ENCODE peak calls at places on chromosome 5, in four cellular contexts. I, A, H and D are unnamed samples.

GRCh38 chr5:156956321-156956720 is 6.7 kb downstream of the TIMD4 start:
- DNase-seq in I (no peak), H (no peak), A (no peak), D (no peak)

GRCh38 chr5:102747386-102748166 is 7.5 kb upstream of the PAM start:
- DNase-seq in I (no peak), H (no peak), A (no peak), D (no peak)

GRCh38 chr5:118326496-118327045 is 661.8 kb downstream of the DTWD2 start:
- DNase-seq in I (no peak), A (no peak), H (no peak), D (no peak)

GRCh38 chr5:81233080-81233634 is at the start of gene CKMT2:
- DNase-seq in I (no peak), A (peak), H (peak), D (no peak)

GRCh38 chr5:104998169-104998568 is 1435.6 kb upstream of the NUDT12 start:
- DNase-seq in H (no peak), I (no peak), A (no peak), D (no peak)

GRCh38 chr5:138711816-138712215 is 41.4 kb upstream of the CTNNA1 start:
- DNase-seq in H (no peak), I (no peak), A (no peak), D (no peak)

GRCh38 chr5:126023894-126024575 is 399.2 kb upstream of the GRAMD2B start:
- DNase-seq in I (no peak), H (no peak), A (no peak), D (no peak)

GRCh38 chr5:119287547-119288073 is 68.2 kb upstream of the TNFAIP8 start:
- DNase-seq in A (no peak), H (no peak), I (no peak), D (no peak)

GRCh38 chr5:142013734-142014495 is 1.1 kb upstream of the GNPDA1 start:
- DNase-seq in H (no peak), I (no peak), A (no peak), D (no peak)

GRCh38 chr5:1174122-1174936 is 27.1 kb upstream of the SLC6A19 start:
- DNase-seq in A (peak), I (peak), H (no peak), D (peak)

GRCh38 chr5:95709967-95710650 is 21.0 kb upstream of the RHOBTB3 start:
- DNase-seq in H (no peak), I (no peak), A (peak), D (no peak)

GRCh38 chr5:158140120-158140778 is 281.3 kb upstream of the CLINT1 start:
- DNase-seq in A (no peak), I (no peak), H (no peak), D (no peak)

GRCh38 chr5:56164371-56164770 is 68.8 kb downstream of the ANKRD55 start:
- DNase-seq in H (no peak), I (no peak), A (no peak), D (peak)

GRCh38 chr5:52692039-52692438 is 95.7 kb upstream of the ITGA1 start:
- DNase-seq in H (no peak), I (no peak), A (no peak), D (no peak)

GRCh38 chr5:50990296-50990924 is 324.0 kb downstream of the PARP8 start:
- DNase-seq in I (no peak), H (no peak), A (no peak), D (no peak)

GRCh38 chr5:110027527-110028322 is 338.0 kb downstream of the MAN2A1 start:
- DNase-seq in H (no peak), I (no peak), A (no peak), D (no peak)

GRCh38 chr5:139670369-139671095 is 22.4 kb downstream of the CXXC5 start:
- DNase-seq in A (no peak), I (no peak), H (no peak), D (peak)

GRCh38 chr5:154646841-154647759 is 108.1 kb upstream of the LARP1 start:
- DNase-seq in H (peak), A (peak), I (peak), D (no peak)

GRCh38 chr5:134527156-134527960 is 1.9 kb downstream of the JADE2 start:
- DNase-seq in I (peak), H (peak), A (peak), D (peak)

GRCh38 chr5:134526483-134527155 is 1.1 kb downstream of the JADE2 start:
- DNase-seq in A (peak), I (peak), H (no peak), D (peak)

GRCh38 chr5:134530375-134531077 is 5.1 kb downstream of the JADE2 start:
- DNase-seq in I (no peak), H (no peak), A (no peak), D (no peak)

GRCh38 chr5:134527961-134528424 is 2.5 kb downstream of the JADE2 start:
- DNase-seq in I (no peak), H (no peak), A (no peak), D (no peak)

DNA sequence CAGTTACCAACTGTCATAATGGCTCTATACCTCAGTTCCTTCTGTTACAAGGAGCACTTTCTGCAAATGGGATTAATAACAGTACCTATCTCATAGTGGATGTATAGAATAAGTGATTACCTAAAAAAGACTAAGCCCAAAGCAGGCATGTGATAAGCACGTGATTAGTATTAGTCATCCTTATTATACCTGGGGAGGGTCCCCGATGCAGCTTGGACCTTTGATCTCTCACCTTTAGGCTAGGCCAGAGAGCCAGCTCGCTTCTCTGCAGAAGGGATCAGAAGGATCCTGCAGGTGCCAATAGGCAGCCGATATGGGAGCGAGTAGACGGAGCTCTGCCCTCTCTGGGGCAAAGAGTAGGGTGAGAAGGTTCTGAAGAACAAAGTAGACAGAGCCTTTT is 4.0 kb downstream of the JADE2 start:
- DNase-seq in A (no peak), H (no peak), I (no peak), D (no peak)
- TF ChIP-seq TEAD4 in A (no peak), H (no peak), I (no peak), D (no peak)

GRCh38 chr5:116672203-116672602 is 97.6 kb upstream of the SEMA6A start:
- DNase-seq in A (no peak), I (no peak), H (no peak), D (no peak)

GRCh38 chr5:116671211-116671736 is 96.7 kb upstream of the SEMA6A start:
- DNase-seq in I (no peak), A (no peak), H (no peak), D (no peak)

GRCh38 chr5:116668361-116668760 is 93.7 kb upstream of the SEMA6A start:
- DNase-seq in A (no peak), H (no peak), I (no peak), D (no peak)

GRCh38 chr5:116666901-116667300 is 92.3 kb upstream of the SEMA6A start:
- DNase-seq in A (no peak), I (no peak), H (no peak), D (no peak)

GRCh38 chr5:116669261-116670049 is 94.8 kb upstream of the SEMA6A start:
- DNase-seq in H (no peak), I (no peak), A (no peak), D (no peak)
- TF ChIP-seq TEAD4 in H (no peak), I (no peak), A (no peak), D (no peak)

GRCh38 chr5:100444961-100445360 is 90.2 kb upstream of the FAM174A start:
- DNase-seq in I (no peak), A (no peak), H (no peak), D (no peak)
- TF ChIP-seq TEAD4 in I (no peak), A (no peak), H (no peak), D (no peak)

GRCh38 chr5:180296778-180297177 is 4.9 kb upstream of the MAPK9 start:
- DNase-seq in H (no peak), I (no peak), A (no peak), D (no peak)
- TF ChIP-seq TEAD4 in H (no peak), I (no peak), A (no peak), D (no peak)

GRCh38 chr5:65032250-65032649 is 263.5 kb downstream of the CWC27 start:
- DNase-seq in A (no peak), I (no peak), H (no peak), D (no peak)

GRCh38 chr5:65035212-65036206 is 266.8 kb downstream of the CWC27 start:
- DNase-seq in A (peak), I (peak), H (peak), D (peak)

GRCh38 chr5:65037845-65038815 is 269.4 kb downstream of the CWC27 start:
- DNase-seq in H (peak), I (peak), A (peak), D (no peak)

GRCh38 chr5:65034029-65034781 is 265.5 kb downstream of the CWC27 start:
- DNase-seq in I (no peak), H (no peak), A (no peak), D (no peak)

DNA sequence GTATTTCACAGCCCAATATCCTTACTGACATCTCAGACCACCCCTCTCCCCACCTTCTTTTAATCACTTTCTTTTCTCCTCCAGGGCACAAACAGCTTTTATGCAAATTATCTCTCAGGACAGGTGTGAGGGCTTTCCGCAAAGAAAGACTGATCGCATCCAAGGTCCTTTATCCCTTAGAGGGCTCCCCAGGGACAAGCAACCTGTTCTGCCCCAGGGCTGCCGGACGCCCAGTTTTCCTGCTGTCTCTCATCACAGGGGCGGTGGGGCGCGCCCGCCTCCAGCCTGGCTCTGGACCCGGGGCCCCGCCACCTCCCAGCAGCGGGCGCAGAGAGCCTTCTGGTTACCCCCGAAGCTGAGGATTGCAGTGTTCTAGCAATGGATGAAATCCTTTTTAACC is 266.1 kb downstream of the CWC27 start:
- DNase-seq in I (no peak), A (peak), H (no peak), D (no peak)
- TF ChIP-seq TEAD4 in I (no peak), A (no peak), H (no peak), D (no peak)

GRCh38 chr5:131460867-131461572 is 174.0 kb downstream of the RAPGEF6 start:
- DNase-seq in I (no peak), A (no peak), H (no peak), D (peak)

GRCh38 chr5:131460133-131460532 is 174.9 kb downstream of the RAPGEF6 start:
- DNase-seq in I (no peak), H (no peak), A (no peak), D (no peak)

GRCh38 chr5:131462479-131462878 is 172.6 kb downstream of the RAPGEF6 start:
- DNase-seq in A (no peak), I (no peak), H (no peak), D (no peak)

GRCh38 chr5:131459216-131459615 is 175.8 kb downstream of the RAPGEF6 start:
- DNase-seq in A (no peak), I (no peak), H (no peak), D (no peak)

GRCh38 chr5:131461742-131462141 is 173.3 kb downstream of the RAPGEF6 start:
- DNase-seq in H (no peak), I (no peak), A (no peak), D (no peak)
- TF ChIP-seq TEAD4 in H (no peak), I (no peak), A (no peak), D (no peak)

GRCh38 chr5:94693043-94693822 is 74.8 kb downstream of the SLF1 start:
- DNase-seq in A (no peak), I (no peak), H (no peak), D (peak)
- TF ChIP-seq TEAD4 in A (no peak), I (no peak), H (no peak), D (peak)